ENCODE peak calls at places on chromosomes 4 and X, in six cellular contexts. D is GM12865, Z is tibial artery, F is fibroblast of pulmonary artery, G is brain microvascular endothelial cell, O is bronchial epithelial cell. X is an unnamed sample.

GRCh38 chr4:150176559-150176958 is 98.3 kb downstream of the DCLK2 start:
- DNase-seq in D (no peak), Z (no peak), F (peak; percentile 62), O (peak; percentile 78), G (no peak), X (no peak)

GRCh38 chr4:140135529-140136021 is 18.4 kb downstream of the MAML3 start:
- DNase-seq in D (no peak), Z (no peak), F (peak; percentile 52), G (no peak), O (no peak), X (no peak)

GRCh38 chr4:177480796-177481195 is 38.6 kb upstream of the AGA start:
- DNase-seq in Z (no peak), G (peak; percentile 82), O (peak; percentile 55), F (no peak), D (no peak), X (no peak)

GRCh38 chr4:38857354-38858096 is 908 bp upstream of the TLR6 start:
- DNase-seq in Z (peak; percentile 74), O (peak; percentile 96), D (peak; percentile 83), G (peak; percentile 92), F (peak; percentile 89), X (peak; percentile 55)

GRCh38 chrX:74923942-74924448 is 1.3 kb downstream of the NEXMIF start:
- DNase-seq in Z (peak; percentile 64), O (no peak), D (peak; percentile 16), G (no peak), F (peak; percentile 4), X (peak; percentile 16)

GRCh38 chr4:87734084-87734483 is 65.3 kb upstream of the IBSP start:
- DNase-seq in G (no peak), D (no peak), Z (no peak), O (no peak), F (no peak), X (no peak)

GRCh38 chrX:370963-371745 is 15.6 kb downstream of the PPP2R3B start:
- DNase-seq in D (no peak), G (no peak), O (no peak), Z (no peak), F (no peak), X (peak; percentile 47)

GRCh38 chrX:19855700-19856381 is 31.6 kb downstream of the SH3KBP1 start:
- DNase-seq in Z (no peak), G (no peak), F (peak; percentile 13), O (peak; percentile 21), D (no peak), X (no peak)

GRCh38 chrX:138872537-138872936 is 161.0 kb upstream of the FGF13 start:
- DNase-seq in F (no peak), G (no peak), D (no peak), Z (no peak), O (no peak), X (no peak)

GRCh38 chr4:124936427-124936826 is 223.9 kb upstream of the ANKRD50 start:
- DNase-seq in O (no peak), G (no peak), Z (peak; percentile 65), F (peak; percentile 80), D (no peak), X (no peak)

GRCh38 chr4:123096038-123096437 is 173.6 kb upstream of the NUDT6 start:
- DNase-seq in O (peak; percentile 20), D (no peak), G (peak; percentile 14), Z (no peak), F (peak; percentile 45), X (no peak)

GRCh38 chrX:88424541-88424940 is 322.5 kb upstream of the CPXCR1 start:
- DNase-seq in D (no peak), G (no peak), F (no peak), Z (no peak), O (no peak), X (no peak)

GRCh38 chrX:88424071-88424470 is 323.0 kb upstream of the CPXCR1 start:
- DNase-seq in Z (no peak), F (no peak), D (no peak), O (no peak), G (no peak), X (no peak)

GRCh38 chrX:88425739-88426138 is 321.3 kb upstream of the CPXCR1 start:
- DNase-seq in O (no peak), G (no peak), F (peak; percentile 6), D (no peak), Z (no peak), X (no peak)
- TF ChIP-seq CTCF in O (no peak), G (no peak), F (peak; percentile 13), D (no peak), Z (no peak), X (no peak)

GRCh38 chr4:175891231-175891630 is 79.2 kb upstream of the GPM6A start:
- DNase-seq in F (no peak), O (no peak), D (no peak), G (no peak), Z (no peak), X (no peak)

DNA sequence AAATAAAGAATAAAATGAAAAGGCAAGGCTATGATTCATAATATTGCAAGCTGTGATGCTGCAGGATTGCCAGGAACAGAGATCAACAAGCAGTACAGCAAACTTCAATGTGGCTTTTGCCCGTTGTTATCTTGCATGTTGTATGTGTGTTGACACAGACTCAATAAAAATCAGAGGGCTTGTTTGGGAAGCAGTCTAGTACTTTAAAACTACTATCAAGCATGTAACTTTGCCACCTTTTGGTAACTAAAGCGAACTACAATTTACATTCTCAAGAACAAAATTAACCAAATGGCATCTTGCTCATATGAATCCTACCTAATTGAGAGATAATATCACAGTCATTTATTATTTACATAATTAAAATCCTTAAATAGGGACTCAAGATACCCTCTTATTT is 79.8 kb upstream of the GPM6A start:
- DNase-seq in D (peak; percentile 16), Z (no peak), F (peak; percentile 32), G (no peak), O (peak; percentile 26), X (peak; percentile 3)
- TF ChIP-seq CTCF in D (peak; percentile 18), Z (no peak), F (peak; percentile 33), G (peak; percentile 35), O (no peak), X (no peak)

GRCh38 chr4:151968643-151969042 is 207.8 kb upstream of the GATB start:
- DNase-seq in O (no peak), D (no peak), Z (no peak), F (no peak), G (no peak), X (no peak)
- TF ChIP-seq CTCF in O (no peak), D (no peak), Z (no peak), F (no peak), G (no peak), X (no peak)

GRCh38 chr4:32196950-32197688 is 1477.0 kb downstream of the PCDH7 start:
- DNase-seq in F (no peak), D (no peak), Z (no peak), G (no peak), O (no peak), X (no peak)
- TF ChIP-seq CTCF in F (no peak), D (no peak), Z (no peak), G (no peak), O (no peak), X (no peak)

GRCh38 chrX:131063613-131064012 is 5.5 kb downstream of the ARHGAP36 start:
- DNase-seq in D (no peak), O (no peak), Z (no peak), G (no peak), F (no peak), X (no peak)
- TF ChIP-seq CTCF in D (peak; percentile 2), O (no peak), Z (no peak), G (no peak), F (no peak), X (no peak)

GRCh38 chr4:116244771-116245170 is 840.6 kb downstream of the TRAM1L1 start:
- DNase-seq in O (no peak), F (no peak), Z (no peak), G (no peak), D (no peak), X (no peak)
- TF ChIP-seq CTCF in O (no peak), F (no peak), Z (no peak), G (no peak), D (no peak), X (no peak)

DNA sequence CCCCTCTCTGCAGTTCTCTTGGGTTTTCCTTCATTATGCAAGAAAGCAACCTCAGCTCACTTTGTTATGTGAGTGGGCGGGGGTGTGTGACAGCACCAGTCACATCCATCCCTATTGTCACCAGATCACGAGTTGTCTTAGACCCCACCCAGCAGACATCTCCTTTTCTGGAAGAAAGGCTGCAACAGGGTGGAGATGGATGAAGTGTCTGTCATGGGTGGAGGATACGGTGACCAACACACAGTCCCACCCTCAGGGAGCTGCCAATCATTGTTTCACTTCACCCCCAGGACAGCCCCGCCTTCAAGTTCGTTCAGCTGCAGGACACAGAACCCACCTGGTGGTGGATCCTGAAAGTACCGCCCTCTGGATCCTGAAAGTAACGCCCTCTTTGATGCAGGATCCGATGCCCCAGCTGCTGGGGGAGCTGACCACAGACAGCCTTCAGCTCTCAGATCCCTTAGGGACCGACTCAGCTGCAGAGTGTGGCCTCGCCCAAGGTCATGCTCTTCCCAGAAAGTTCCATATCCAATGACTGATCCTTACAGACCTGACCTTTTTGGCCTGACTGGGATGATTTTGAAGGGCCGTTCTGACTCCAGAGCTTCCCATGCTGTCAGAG is 79.7 kb downstream of the SMIM20 start:
- DNase-seq in D (peak; percentile 64), Z (no peak), O (no peak), G (no peak), F (peak; percentile 7), X (no peak)
- TF ChIP-seq CTCF in D (peak; percentile 42), Z (no peak), O (peak; percentile 5), G (peak; percentile 64), F (peak; percentile 23), X (no peak)

DNA sequence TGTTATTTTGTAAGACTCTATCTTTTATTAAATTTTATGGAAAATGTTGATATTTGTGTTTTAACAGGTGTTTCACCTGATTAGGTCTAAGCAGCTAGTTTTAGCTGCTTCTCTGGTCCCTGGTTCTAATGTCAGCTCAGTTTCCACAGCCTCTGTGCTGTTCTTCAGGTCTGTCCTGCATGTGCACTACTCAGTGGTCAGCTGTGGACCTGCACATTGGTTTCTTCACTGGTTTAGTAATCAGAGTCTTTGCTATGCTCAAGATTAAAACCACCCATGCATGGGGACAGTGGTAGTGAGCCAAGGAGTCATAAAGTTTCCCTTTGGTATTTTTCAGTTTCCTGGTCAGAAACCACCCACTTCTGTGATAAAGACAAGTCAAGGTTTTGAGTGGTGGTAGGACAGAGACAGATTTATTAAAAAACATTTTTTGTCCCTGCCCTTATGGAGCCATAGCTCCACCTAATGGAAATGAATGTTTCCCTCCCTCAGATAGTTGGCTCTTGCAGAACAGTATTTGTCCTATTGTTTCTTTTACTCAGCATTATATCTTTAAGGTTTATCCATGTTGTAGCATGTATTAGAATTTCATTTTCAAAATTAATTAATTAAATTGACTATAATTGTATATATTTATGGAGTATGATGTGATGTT is 36.8 kb upstream of the VBP1 start:
- DNase-seq in G (no peak), D (peak; percentile 1), Z (no peak), O (peak; percentile 17), F (peak; percentile 14), X (peak; percentile 0)
- TF ChIP-seq CTCF in G (no peak), D (no peak), Z (no peak), O (peak; percentile 28), F (no peak), X (no peak)